ENCODE peak calls at places on chromosomes 16 and 17, in nine cellular contexts. One of them, this sample, is unnamed.

GRCh38 chr17:48577946-48578615 is at the start of gene HOXB4:
- DNase-seq in nephron progenitor cell: peak
- DNase-seq in cerebellar cortex: no peak
- DNase-seq in GM04503: no peak
- DNase-seq in sigmoid colon: peak
- DNase-seq in dermis blood vessel endothelial cell: peak
- DNase-seq in MCF 10A: peak
- DNase-seq in AG09319: no peak
- DNase-seq in omental fat pad: peak
- DNase-seq in this sample: no peak

GRCh38 chr16:9402293-9402865 is 310.9 kb downstream of the HAPSTR1 start:
- DNase-seq in MCF 10A: no peak
- DNase-seq in GM04503: no peak
- DNase-seq in cerebellar cortex: no peak
- DNase-seq in sigmoid colon: no peak
- DNase-seq in omental fat pad: no peak
- DNase-seq in AG09319: no peak
- DNase-seq in dermis blood vessel endothelial cell: no peak
- DNase-seq in nephron progenitor cell: no peak
- DNase-seq in this sample: no peak

GRCh38 chr17:49746791-49747490 is 17.0 kb downstream of the FAM117A start:
- DNase-seq in MCF 10A: no peak
- DNase-seq in dermis blood vessel endothelial cell: no peak
- DNase-seq in omental fat pad: no peak
- DNase-seq in cerebellar cortex: no peak
- DNase-seq in nephron progenitor cell: no peak
- DNase-seq in sigmoid colon: no peak
- DNase-seq in AG09319: no peak
- DNase-seq in GM04503: no peak
- DNase-seq in this sample: no peak

GRCh38 chr17:19237389-19238166 is 412 bp downstream of the EPN2 start:
- DNase-seq in AG09319: no peak
- DNase-seq in nephron progenitor cell: peak
- DNase-seq in MCF 10A: no peak
- DNase-seq in GM04503: no peak
- DNase-seq in cerebellar cortex: no peak
- DNase-seq in sigmoid colon: peak
- DNase-seq in dermis blood vessel endothelial cell: peak
- DNase-seq in omental fat pad: peak
- DNase-seq in this sample: no peak

GRCh38 chr17:66711936-66712335 is 123.0 kb upstream of the CACNG5 start:
- DNase-seq in AG09319: no peak
- DNase-seq in GM04503: no peak
- DNase-seq in cerebellar cortex: no peak
- DNase-seq in omental fat pad: no peak
- DNase-seq in MCF 10A: peak
- DNase-seq in sigmoid colon: no peak
- DNase-seq in nephron progenitor cell: no peak
- DNase-seq in dermis blood vessel endothelial cell: no peak
- DNase-seq in this sample: no peak

GRCh38 chr17:60390881-60391418 is 983 bp downstream of the USP32 start:
- DNase-seq in AG09319: no peak
- DNase-seq in sigmoid colon: no peak
- DNase-seq in nephron progenitor cell: peak
- DNase-seq in cerebellar cortex: peak
- DNase-seq in GM04503: no peak
- DNase-seq in dermis blood vessel endothelial cell: peak
- DNase-seq in omental fat pad: no peak
- DNase-seq in MCF 10A: peak
- DNase-seq in this sample: peak

GRCh38 chr17:57684711-57685498 is 60.2 kb downstream of the CCDC182 start:
- DNase-seq in cerebellar cortex: no peak
- DNase-seq in AG09319: no peak
- DNase-seq in sigmoid colon: no peak
- DNase-seq in dermis blood vessel endothelial cell: no peak
- DNase-seq in nephron progenitor cell: no peak
- DNase-seq in omental fat pad: no peak
- DNase-seq in MCF 10A: no peak
- DNase-seq in GM04503: no peak
- DNase-seq in this sample: no peak

GRCh38 chr16:19582050-19582784 is 26.7 kb downstream of the VPS35L start:
- DNase-seq in AG09319: no peak
- DNase-seq in omental fat pad: no peak
- DNase-seq in GM04503: no peak
- DNase-seq in nephron progenitor cell: no peak
- DNase-seq in sigmoid colon: no peak
- DNase-seq in MCF 10A: no peak
- DNase-seq in cerebellar cortex: no peak
- DNase-seq in dermis blood vessel endothelial cell: no peak
- DNase-seq in this sample: no peak

GRCh38 chr17:58568050-58568830 is 53.8 kb upstream of the MTMR4 start:
- DNase-seq in nephron progenitor cell: no peak
- DNase-seq in AG09319: no peak
- DNase-seq in GM04503: no peak
- DNase-seq in dermis blood vessel endothelial cell: no peak
- DNase-seq in cerebellar cortex: no peak
- DNase-seq in MCF 10A: no peak
- DNase-seq in omental fat pad: no peak
- DNase-seq in sigmoid colon: no peak
- DNase-seq in this sample: no peak

GRCh38 chr17:50558581-50558954 is 1.9 kb upstream of the CACNA1G start:
- DNase-seq in nephron progenitor cell: no peak
- DNase-seq in cerebellar cortex: no peak
- DNase-seq in AG09319: no peak
- DNase-seq in GM04503: no peak
- DNase-seq in dermis blood vessel endothelial cell: no peak
- DNase-seq in omental fat pad: no peak
- DNase-seq in sigmoid colon: no peak
- DNase-seq in MCF 10A: no peak
- DNase-seq in this sample: no peak

GRCh38 chr17:75440738-75441448 is 15.5 kb upstream of the TMEM94 start:
- DNase-seq in AG09319: no peak
- DNase-seq in sigmoid colon: no peak
- DNase-seq in omental fat pad: no peak
- DNase-seq in cerebellar cortex: no peak
- DNase-seq in MCF 10A: no peak
- DNase-seq in GM04503: no peak
- DNase-seq in nephron progenitor cell: no peak
- DNase-seq in dermis blood vessel endothelial cell: peak
- DNase-seq in this sample: no peak

GRCh38 chr17:58285422-58285810 is 4.7 kb upstream of the MPO start:
- DNase-seq in GM04503: no peak
- DNase-seq in sigmoid colon: peak
- DNase-seq in MCF 10A: peak
- DNase-seq in AG09319: no peak
- DNase-seq in dermis blood vessel endothelial cell: no peak
- DNase-seq in cerebellar cortex: no peak
- DNase-seq in omental fat pad: no peak
- DNase-seq in nephron progenitor cell: no peak
- DNase-seq in this sample: no peak

GRCh38 chr16:67156146-67156844 is 3.4 kb downstream of the TRADD start:
- DNase-seq in GM04503: no peak
- DNase-seq in MCF 10A: no peak
- DNase-seq in cerebellar cortex: no peak
- DNase-seq in omental fat pad: no peak
- DNase-seq in dermis blood vessel endothelial cell: no peak
- DNase-seq in sigmoid colon: peak
- DNase-seq in nephron progenitor cell: no peak
- DNase-seq in AG09319: no peak
- DNase-seq in this sample: no peak

GRCh38 chr16:62077998-62078397 is 41.8 kb upstream of the CDH8 start:
- DNase-seq in dermis blood vessel endothelial cell: no peak
- DNase-seq in nephron progenitor cell: peak
- DNase-seq in cerebellar cortex: no peak
- DNase-seq in sigmoid colon: no peak
- DNase-seq in GM04503: no peak
- DNase-seq in omental fat pad: no peak
- DNase-seq in AG09319: no peak
- DNase-seq in MCF 10A: peak
- DNase-seq in this sample: no peak

GRCh38 chr16:85662976-85663830 is 25.6 kb downstream of the GINS2 start:
- DNase-seq in dermis blood vessel endothelial cell: no peak
- DNase-seq in nephron progenitor cell: no peak
- DNase-seq in AG09319: no peak
- DNase-seq in GM04503: no peak
- DNase-seq in sigmoid colon: peak
- DNase-seq in cerebellar cortex: no peak
- DNase-seq in MCF 10A: no peak
- DNase-seq in omental fat pad: no peak
- DNase-seq in this sample: no peak

GRCh38 chr16:69917739-69918138 is 33.4 kb upstream of the CLEC18A start:
- DNase-seq in MCF 10A: peak
- DNase-seq in AG09319: peak
- DNase-seq in dermis blood vessel endothelial cell: peak
- DNase-seq in omental fat pad: peak
- DNase-seq in cerebellar cortex: peak
- DNase-seq in nephron progenitor cell: peak
- DNase-seq in GM04503: peak
- DNase-seq in sigmoid colon: peak
- DNase-seq in this sample: peak

GRCh38 chr16:64589836-64590235 is 532.0 kb downstream of the CDH11 start:
- DNase-seq in AG09319: no peak
- DNase-seq in cerebellar cortex: no peak
- DNase-seq in nephron progenitor cell: no peak
- DNase-seq in omental fat pad: no peak
- DNase-seq in dermis blood vessel endothelial cell: no peak
- DNase-seq in MCF 10A: peak
- DNase-seq in sigmoid colon: no peak
- DNase-seq in GM04503: peak
- DNase-seq in this sample: no peak

GRCh38 chr16:12239953-12240485 is 263.5 kb downstream of the SNX29 start:
- DNase-seq in sigmoid colon: no peak
- DNase-seq in omental fat pad: no peak
- DNase-seq in MCF 10A: no peak
- DNase-seq in nephron progenitor cell: no peak
- DNase-seq in dermis blood vessel endothelial cell: peak
- DNase-seq in GM04503: no peak
- DNase-seq in AG09319: peak
- DNase-seq in cerebellar cortex: no peak
- DNase-seq in this sample: no peak

GRCh38 chr17:39365872-39366271 is 35.6 kb downstream of the FBXL20 start:
- DNase-seq in cerebellar cortex: no peak
- DNase-seq in GM04503: no peak
- DNase-seq in omental fat pad: no peak
- DNase-seq in AG09319: no peak
- DNase-seq in nephron progenitor cell: no peak
- DNase-seq in dermis blood vessel endothelial cell: no peak
- DNase-seq in MCF 10A: no peak
- DNase-seq in sigmoid colon: no peak
- DNase-seq in this sample: no peak

GRCh38 chr17:27502526-27503324 is 46.5 kb downstream of the KSR1 start:
- DNase-seq in omental fat pad: no peak
- DNase-seq in GM04503: peak
- DNase-seq in dermis blood vessel endothelial cell: no peak
- DNase-seq in cerebellar cortex: no peak
- DNase-seq in nephron progenitor cell: no peak
- DNase-seq in sigmoid colon: no peak
- DNase-seq in AG09319: peak
- DNase-seq in MCF 10A: no peak
- DNase-seq in this sample: no peak

GRCh38 chr17:17845046-17845775 is 8.4 kb upstream of the SREBF1 start:
- DNase-seq in MCF 10A: no peak
- DNase-seq in AG09319: no peak
- DNase-seq in GM04503: no peak
- DNase-seq in sigmoid colon: no peak
- DNase-seq in dermis blood vessel endothelial cell: no peak
- DNase-seq in omental fat pad: no peak
- DNase-seq in cerebellar cortex: no peak
- DNase-seq in nephron progenitor cell: no peak
- DNase-seq in this sample: no peak

GRCh38 chr16:50600582-50601283 is 52.5 kb downstream of the NKD1 start:
- DNase-seq in GM04503: no peak
- DNase-seq in MCF 10A: no peak
- DNase-seq in sigmoid colon: no peak
- DNase-seq in cerebellar cortex: no peak
- DNase-seq in nephron progenitor cell: no peak
- DNase-seq in dermis blood vessel endothelial cell: no peak
- DNase-seq in AG09319: no peak
- DNase-seq in omental fat pad: no peak
- DNase-seq in this sample: no peak

GRCh38 chr17:76492250-76492988 is 8.8 kb downstream of the RHBDF2 start:
- DNase-seq in cerebellar cortex: no peak
- DNase-seq in AG09319: no peak
- DNase-seq in sigmoid colon: no peak
- DNase-seq in dermis blood vessel endothelial cell: no peak
- DNase-seq in nephron progenitor cell: no peak
- DNase-seq in GM04503: no peak
- DNase-seq in MCF 10A: no peak
- DNase-seq in omental fat pad: no peak
- DNase-seq in this sample: no peak

GRCh38 chr17:34370997-34371395 is 8.0 kb upstream of the CCL1 start:
- DNase-seq in sigmoid colon: no peak
- DNase-seq in cerebellar cortex: no peak
- DNase-seq in dermis blood vessel endothelial cell: peak
- DNase-seq in GM04503: no peak
- DNase-seq in AG09319: no peak
- DNase-seq in nephron progenitor cell: no peak
- DNase-seq in MCF 10A: peak
- DNase-seq in omental fat pad: no peak
- DNase-seq in this sample: no peak

GRCh38 chr17:57924677-57925076 is 30.5 kb downstream of the CUEDC1 start:
- DNase-seq in omental fat pad: no peak
- DNase-seq in sigmoid colon: no peak
- DNase-seq in MCF 10A: no peak
- DNase-seq in AG09319: no peak
- DNase-seq in dermis blood vessel endothelial cell: no peak
- DNase-seq in nephron progenitor cell: no peak
- DNase-seq in cerebellar cortex: peak
- DNase-seq in GM04503: no peak
- DNase-seq in this sample: peak

GRCh38 chr17:65055708-65056638 is 567 bp downstream of the GNA13 start:
- DNase-seq in nephron progenitor cell: peak
- DNase-seq in dermis blood vessel endothelial cell: peak
- DNase-seq in MCF 10A: peak
- DNase-seq in omental fat pad: no peak
- DNase-seq in cerebellar cortex: no peak
- DNase-seq in sigmoid colon: peak
- DNase-seq in AG09319: no peak
- DNase-seq in GM04503: no peak
- DNase-seq in this sample: no peak

GRCh38 chr16:27347930-27348685 is 34.3 kb downstream of the IL4R start:
- DNase-seq in dermis blood vessel endothelial cell: peak
- DNase-seq in omental fat pad: no peak
- DNase-seq in MCF 10A: peak
- DNase-seq in GM04503: no peak
- DNase-seq in cerebellar cortex: no peak
- DNase-seq in nephron progenitor cell: no peak
- DNase-seq in sigmoid colon: no peak
- DNase-seq in AG09319: no peak
- DNase-seq in this sample: no peak

GRCh38 chr17:66947311-66947710 is 17.2 kb upstream of the CACNG4 start:
- DNase-seq in GM04503: no peak
- DNase-seq in dermis blood vessel endothelial cell: no peak
- DNase-seq in AG09319: no peak
- DNase-seq in omental fat pad: no peak
- DNase-seq in sigmoid colon: no peak
- DNase-seq in cerebellar cortex: no peak
- DNase-seq in nephron progenitor cell: no peak
- DNase-seq in MCF 10A: no peak
- DNase-seq in this sample: no peak

GRCh38 chr17:50541916-50542688 is 4.9 kb upstream of the SPATA20 start:
- DNase-seq in GM04503: no peak
- DNase-seq in nephron progenitor cell: peak
- DNase-seq in dermis blood vessel endothelial cell: peak
- DNase-seq in omental fat pad: peak
- DNase-seq in AG09319: peak
- DNase-seq in sigmoid colon: peak
- DNase-seq in cerebellar cortex: peak
- DNase-seq in MCF 10A: peak
- DNase-seq in this sample: peak

GRCh38 chr17:68709995-68710780 is 109.0 kb upstream of the FAM20A start:
- DNase-seq in nephron progenitor cell: no peak
- DNase-seq in cerebellar cortex: no peak
- DNase-seq in sigmoid colon: no peak
- DNase-seq in omental fat pad: no peak
- DNase-seq in MCF 10A: no peak
- DNase-seq in dermis blood vessel endothelial cell: no peak
- DNase-seq in AG09319: peak
- DNase-seq in GM04503: peak
- DNase-seq in this sample: no peak

GRCh38 chr16:88835383-88835782 is 21.4 kb downstream of the GALNS start:
- DNase-seq in MCF 10A: no peak
- DNase-seq in cerebellar cortex: no peak
- DNase-seq in dermis blood vessel endothelial cell: no peak
- DNase-seq in sigmoid colon: peak
- DNase-seq in omental fat pad: no peak
- DNase-seq in AG09319: peak
- DNase-seq in GM04503: no peak
- DNase-seq in nephron progenitor cell: no peak
- DNase-seq in this sample: no peak